ENCODE peak calls at places on chromosome 22, in ten cellular contexts. One of them, this sample, is unnamed.

GRCh38 chr22:20431520-20432237 is 5.9 kb downstream of the SCARF2 start:
- DNase-seq in IMR-90: no peak
- DNase-seq in iris pigment epithelial cell: no peak
- DNase-seq in MCF 10A: no peak
- DNase-seq in activated naive CD8-positive, alpha-beta T cell treated with anti-CD3 and anti-CD28 coated beads for 36 hours: no peak
- DNase-seq in frontal cortex: peak; percentile 28
- DNase-seq in GM23338: peak; percentile 43
- DNase-seq in memory B cell: no peak
- DNase-seq in DMS153: no peak
- DNase-seq in GM03348: no peak
- DNase-seq in this sample: no peak

GRCh38 chr22:39622881-39623367 is 52.4 kb downstream of the CACNA1I start:
- DNase-seq in IMR-90: peak; percentile 9
- DNase-seq in iris pigment epithelial cell: peak; percentile 22
- DNase-seq in MCF 10A: peak; percentile 54
- DNase-seq in activated naive CD8-positive, alpha-beta T cell treated with anti-CD3 and anti-CD28 coated beads for 36 hours: peak; percentile 73
- DNase-seq in frontal cortex: peak; percentile 54
- DNase-seq in GM23338: peak; percentile 89
- DNase-seq in memory B cell: peak; percentile 69
- DNase-seq in DMS153: no peak
- DNase-seq in GM03348: peak; percentile 63
- DNase-seq in this sample: peak; percentile 48

GRCh38 chr22:42964994-42965699 is 49.8 kb downstream of the PACSIN2 start:
- DNase-seq in IMR-90: peak; percentile 45
- DNase-seq in iris pigment epithelial cell: no peak
- DNase-seq in MCF 10A: peak; percentile 52
- DNase-seq in activated naive CD8-positive, alpha-beta T cell treated with anti-CD3 and anti-CD28 coated beads for 36 hours: peak; percentile 63
- DNase-seq in frontal cortex: no peak
- DNase-seq in GM23338: no peak
- DNase-seq in memory B cell: no peak
- DNase-seq in DMS153: no peak
- DNase-seq in GM03348: no peak
- DNase-seq in this sample: no peak

GRCh38 chr22:38316340-38317236 is 645 bp downstream of the CSNK1E start:
- DNase-seq in IMR-90: peak; percentile 51
- DNase-seq in iris pigment epithelial cell: peak; percentile 63
- DNase-seq in MCF 10A: peak; percentile 50
- DNase-seq in activated naive CD8-positive, alpha-beta T cell treated with anti-CD3 and anti-CD28 coated beads for 36 hours: peak; percentile 51
- DNase-seq in frontal cortex: peak; percentile 80
- DNase-seq in GM23338: peak; percentile 60
- DNase-seq in memory B cell: peak; percentile 71
- DNase-seq in DMS153: no peak
- DNase-seq in GM03348: peak; percentile 86
- DNase-seq in this sample: peak; percentile 84

GRCh38 chr22:28044546-28045173 is 125.6 kb upstream of the PITPNB start:
- DNase-seq in IMR-90: no peak
- DNase-seq in iris pigment epithelial cell: no peak
- DNase-seq in MCF 10A: no peak
- DNase-seq in activated naive CD8-positive, alpha-beta T cell treated with anti-CD3 and anti-CD28 coated beads for 36 hours: no peak
- DNase-seq in frontal cortex: no peak
- DNase-seq in GM23338: no peak
- DNase-seq in memory B cell: no peak
- DNase-seq in DMS153: no peak
- DNase-seq in GM03348: no peak
- DNase-seq in this sample: no peak

GRCh38 chr22:18000441-18001039 is 23.8 kb downstream of the MICAL3 start:
- DNase-seq in IMR-90: no peak
- DNase-seq in iris pigment epithelial cell: no peak
- DNase-seq in MCF 10A: peak; percentile 27
- DNase-seq in activated naive CD8-positive, alpha-beta T cell treated with anti-CD3 and anti-CD28 coated beads for 36 hours: peak; percentile 50
- DNase-seq in frontal cortex: no peak
- DNase-seq in GM23338: peak; percentile 72
- DNase-seq in memory B cell: peak; percentile 64
- DNase-seq in DMS153: no peak
- DNase-seq in GM03348: peak; percentile 38
- DNase-seq in this sample: peak; percentile 54

GRCh38 chr22:48187272-48187855 is 1424.9 kb downstream of the TBC1D22A start:
- DNase-seq in IMR-90: no peak
- DNase-seq in iris pigment epithelial cell: no peak
- DNase-seq in MCF 10A: no peak
- DNase-seq in activated naive CD8-positive, alpha-beta T cell treated with anti-CD3 and anti-CD28 coated beads for 36 hours: no peak
- DNase-seq in frontal cortex: no peak
- DNase-seq in GM23338: no peak
- DNase-seq in memory B cell: no peak
- DNase-seq in DMS153: peak; percentile 35
- DNase-seq in GM03348: no peak
- DNase-seq in this sample: no peak

GRCh38 chr22:44730490-44731356 is 21.7 kb upstream of the ARHGAP8 start:
- DNase-seq in IMR-90: no peak
- DNase-seq in iris pigment epithelial cell: no peak
- DNase-seq in MCF 10A: no peak
- DNase-seq in activated naive CD8-positive, alpha-beta T cell treated with anti-CD3 and anti-CD28 coated beads for 36 hours: no peak
- DNase-seq in frontal cortex: no peak
- DNase-seq in GM23338: no peak
- DNase-seq in memory B cell: no peak
- DNase-seq in DMS153: no peak
- DNase-seq in GM03348: no peak
- DNase-seq in this sample: peak; percentile 27

GRCh38 chr22:39967103-39967829 is 7.1 kb downstream of the TMA7B start:
- DNase-seq in IMR-90: peak; percentile 45
- DNase-seq in iris pigment epithelial cell: peak; percentile 82
- DNase-seq in MCF 10A: peak; percentile 33
- DNase-seq in activated naive CD8-positive, alpha-beta T cell treated with anti-CD3 and anti-CD28 coated beads for 36 hours: no peak
- DNase-seq in frontal cortex: no peak
- DNase-seq in GM23338: no peak
- DNase-seq in memory B cell: no peak
- DNase-seq in DMS153: no peak
- DNase-seq in GM03348: peak; percentile 48
- DNase-seq in this sample: peak; percentile 61

GRCh38 chr22:43396934-43397457 is 14.8 kb upstream of the MPPED1 start:
- DNase-seq in IMR-90: no peak
- DNase-seq in iris pigment epithelial cell: no peak
- DNase-seq in MCF 10A: no peak
- DNase-seq in activated naive CD8-positive, alpha-beta T cell treated with anti-CD3 and anti-CD28 coated beads for 36 hours: no peak
- DNase-seq in frontal cortex: no peak
- DNase-seq in GM23338: no peak
- DNase-seq in memory B cell: no peak
- DNase-seq in DMS153: peak; percentile 83
- DNase-seq in GM03348: no peak
- DNase-seq in this sample: no peak

GRCh38 chr22:23533328-23533762 is 46.7 kb downstream of the IGLL1 start:
- DNase-seq in IMR-90: peak; percentile 10
- DNase-seq in iris pigment epithelial cell: peak; percentile 46
- DNase-seq in MCF 10A: peak; percentile 34
- DNase-seq in activated naive CD8-positive, alpha-beta T cell treated with anti-CD3 and anti-CD28 coated beads for 36 hours: peak; percentile 53
- DNase-seq in frontal cortex: no peak
- DNase-seq in GM23338: peak; percentile 91
- DNase-seq in memory B cell: no peak
- DNase-seq in DMS153: peak; percentile 36
- DNase-seq in GM03348: peak; percentile 46
- DNase-seq in this sample: peak; percentile 21

GRCh38 chr22:21736948-21737347 is 1.4 kb upstream of the YPEL1 start:
- DNase-seq in IMR-90: no peak
- DNase-seq in iris pigment epithelial cell: no peak
- DNase-seq in MCF 10A: no peak
- DNase-seq in activated naive CD8-positive, alpha-beta T cell treated with anti-CD3 and anti-CD28 coated beads for 36 hours: no peak
- DNase-seq in frontal cortex: no peak
- DNase-seq in GM23338: no peak
- DNase-seq in memory B cell: no peak
- DNase-seq in DMS153: no peak
- DNase-seq in GM03348: no peak
- DNase-seq in this sample: no peak

GRCh38 chr22:25149014-25149413 is 50.6 kb upstream of the CRYBB3 start:
- DNase-seq in IMR-90: no peak
- DNase-seq in iris pigment epithelial cell: no peak
- DNase-seq in MCF 10A: no peak
- DNase-seq in activated naive CD8-positive, alpha-beta T cell treated with anti-CD3 and anti-CD28 coated beads for 36 hours: no peak
- DNase-seq in frontal cortex: no peak
- DNase-seq in GM23338: no peak
- DNase-seq in memory B cell: no peak
- DNase-seq in DMS153: no peak
- DNase-seq in GM03348: no peak
- DNase-seq in this sample: no peak

GRCh38 chr22:47006433-47006832 is 244.0 kb downstream of the TBC1D22A start:
- DNase-seq in IMR-90: no peak
- DNase-seq in iris pigment epithelial cell: no peak
- DNase-seq in MCF 10A: no peak
- DNase-seq in activated naive CD8-positive, alpha-beta T cell treated with anti-CD3 and anti-CD28 coated beads for 36 hours: no peak
- DNase-seq in frontal cortex: no peak
- DNase-seq in GM23338: no peak
- DNase-seq in memory B cell: no peak
- DNase-seq in DMS153: no peak
- DNase-seq in GM03348: no peak
- DNase-seq in this sample: no peak

GRCh38 chr22:35191412-35191811 is 65.9 kb upstream of the HMGXB4 start:
- DNase-seq in IMR-90: peak; percentile 3
- DNase-seq in iris pigment epithelial cell: peak; percentile 8
- DNase-seq in MCF 10A: peak; percentile 77
- DNase-seq in activated naive CD8-positive, alpha-beta T cell treated with anti-CD3 and anti-CD28 coated beads for 36 hours: no peak
- DNase-seq in frontal cortex: no peak
- DNase-seq in GM23338: no peak
- DNase-seq in memory B cell: no peak
- DNase-seq in DMS153: no peak
- DNase-seq in GM03348: no peak
- DNase-seq in this sample: peak; percentile 7

GRCh38 chr22:29719894-29720645 is at the start of gene CABP7:
- DNase-seq in IMR-90: no peak
- DNase-seq in iris pigment epithelial cell: no peak
- DNase-seq in MCF 10A: no peak
- DNase-seq in activated naive CD8-positive, alpha-beta T cell treated with anti-CD3 and anti-CD28 coated beads for 36 hours: peak; percentile 15
- DNase-seq in frontal cortex: no peak
- DNase-seq in GM23338: peak; percentile 42
- DNase-seq in memory B cell: no peak
- DNase-seq in DMS153: no peak
- DNase-seq in GM03348: peak; percentile 52
- DNase-seq in this sample: peak; percentile 33

GRCh38 chr22:23070418-23071162 is at the start of gene GNAZ:
- DNase-seq in IMR-90: no peak
- DNase-seq in iris pigment epithelial cell: no peak
- DNase-seq in MCF 10A: no peak
- DNase-seq in activated naive CD8-positive, alpha-beta T cell treated with anti-CD3 and anti-CD28 coated beads for 36 hours: peak; percentile 14
- DNase-seq in frontal cortex: no peak
- DNase-seq in GM23338: peak; percentile 62
- DNase-seq in memory B cell: peak; percentile 56
- DNase-seq in DMS153: peak; percentile 2
- DNase-seq in GM03348: no peak
- DNase-seq in this sample: peak; percentile 12

This sample was measured in GM23248.